ENCODE peak calls at places on chromosomes 16 and 17, in seven cellular contexts. G is fibroblast of the aortic adventitia; W is stimulated activated CD8-positive, alpha-beta memory T cell treated with anti-CD3 and anti-CD28 coated beads, Interleukin-4, amount 100 ng/mL, for 4 hours; P is astrocyte of the spinal cord; H is activated CD4-positive, alpha-beta T cell treated with anti-CD3 and anti-CD28 coated beads, Interleukin-2, amount 10 ng/mL, durations not matched to agents 7 days and 5 days; O is OCI-LY7; D is AG09309. A is an unnamed sample.

GRCh38 chr17:45410144-45411091 is 22.3 kb downstream of the ARHGAP27 start:
- DNase-seq in H (peak), W (no peak), D (no peak), O (peak), G (no peak), P (no peak), A (no peak)

GRCh38 chr17:29176500-29177351 is 3.5 kb downstream of the MYO18A start:
- DNase-seq in W (no peak), G (peak), H (peak), O (peak), D (no peak), P (peak), A (peak)

GRCh38 chr17:31002047-31002446 is 31.2 kb downstream of the RNF135 start:
- DNase-seq in H (no peak), P (no peak), W (no peak), D (no peak), O (no peak), G (no peak), A (no peak)

GRCh38 chr17:21375757-21376584 is at the start of gene KCNJ12:
- DNase-seq in G (no peak), D (no peak), P (peak), H (no peak), O (no peak), W (no peak), A (peak)

GRCh38 chr17:19002191-19002590 is 2.4 kb downstream of the FAM83G start:
- DNase-seq in G (no peak), H (no peak), O (no peak), W (no peak), D (no peak), P (no peak), A (peak)

GRCh38 chr17:61551255-61551742 is 39.7 kb downstream of the NACA2 start:
- DNase-seq in W (no peak), P (peak), G (peak), H (no peak), D (no peak), O (peak), A (peak)

GRCh38 chr17:40068129-40068581 is 5.4 kb downstream of the THRA start:
- DNase-seq in G (no peak), D (no peak), O (no peak), P (no peak), W (no peak), H (no peak), A (no peak)

GRCh38 chr17:75181608-75182318 is 996 bp downstream of the SUMO2 start:
- DNase-seq in P (no peak), D (no peak), O (peak), W (no peak), G (no peak), H (peak), A (peak)

GRCh38 chr17:41785091-41785875 is 1.2 kb downstream of the JUP start:
- DNase-seq in G (no peak), P (no peak), O (peak), D (no peak), W (no peak), H (no peak), A (peak)

GRCh38 chr16:49464877-49465504 is 91.4 kb downstream of the C16orf78 start:
- DNase-seq in P (no peak), W (no peak), H (no peak), O (peak), G (no peak), D (no peak), A (no peak)

GRCh38 chr16:66714659-66715307 is 18.2 kb upstream of the CMTM4 start:
- DNase-seq in W (no peak), H (no peak), O (no peak), P (no peak), D (no peak), G (no peak), A (no peak)

GRCh38 chr16:27174007-27174406 is 29.3 kb upstream of the KDM8 start:
- DNase-seq in G (no peak), O (peak), W (no peak), D (no peak), H (peak), P (no peak), A (no peak)

GRCh38 chr16:82653550-82654511 is 27.1 kb downstream of the CDH13 start:
- DNase-seq in H (peak), W (no peak), P (peak), D (peak), O (peak), G (peak), A (peak)

A was measured in astrocyte of the hippocampus.